ENCODE peak calls at places on chromosomes 13 and 19, in ten cellular contexts. One of them, this sample, is unnamed.

GRCh38 chr13:22278336-22278929 is 607.6 kb downstream of the FGF9 start:
- DNase-seq in IMR-90: peak
- DNase-seq in dorsolateral prefrontal cortex: peak
- DNase-seq in choroid plexus epithelial cell: peak
- DNase-seq in epithelial cell of prostate: no peak
- DNase-seq in progenitor cell of endocrine pancreas: peak
- DNase-seq in HT1080: peak
- DNase-seq in GM19239: peak
- DNase-seq in stimulated activated CD4-positive, alpha-beta T cell treated with anti-CD3 and anti-CD28 coated beads, Interleukin-15, amount 100 ng/mL, for 24 hours: peak
- DNase-seq in M059J: peak
- DNase-seq in this sample: no peak

GRCh38 chr13:87094646-87095045 is 576.5 kb upstream of the SLITRK5 start:
- DNase-seq in IMR-90: no peak
- DNase-seq in dorsolateral prefrontal cortex: no peak
- DNase-seq in choroid plexus epithelial cell: peak
- DNase-seq in epithelial cell of prostate: no peak
- DNase-seq in progenitor cell of endocrine pancreas: no peak
- DNase-seq in HT1080: no peak
- DNase-seq in GM19239: no peak
- DNase-seq in stimulated activated CD4-positive, alpha-beta T cell treated with anti-CD3 and anti-CD28 coated beads, Interleukin-15, amount 100 ng/mL, for 24 hours: no peak
- DNase-seq in M059J: no peak
- DNase-seq in this sample: no peak

GRCh38 chr13:40082644-40083043 is 427.2 kb downstream of the COG6 start:
- DNase-seq in IMR-90: no peak
- DNase-seq in dorsolateral prefrontal cortex: no peak
- DNase-seq in choroid plexus epithelial cell: peak
- DNase-seq in epithelial cell of prostate: no peak
- DNase-seq in progenitor cell of endocrine pancreas: no peak
- DNase-seq in HT1080: peak
- DNase-seq in GM19239: no peak
- DNase-seq in stimulated activated CD4-positive, alpha-beta T cell treated with anti-CD3 and anti-CD28 coated beads, Interleukin-15, amount 100 ng/mL, for 24 hours: no peak
- DNase-seq in M059J: peak
- DNase-seq in this sample: no peak

GRCh38 chr13:44243198-44243852 is 130.3 kb upstream of the SERP2 start:
- DNase-seq in IMR-90: peak
- DNase-seq in dorsolateral prefrontal cortex: peak
- DNase-seq in choroid plexus epithelial cell: peak
- DNase-seq in epithelial cell of prostate: no peak
- DNase-seq in progenitor cell of endocrine pancreas: no peak
- DNase-seq in HT1080: peak
- DNase-seq in GM19239: no peak
- DNase-seq in stimulated activated CD4-positive, alpha-beta T cell treated with anti-CD3 and anti-CD28 coated beads, Interleukin-15, amount 100 ng/mL, for 24 hours: peak
- DNase-seq in M059J: peak
- DNase-seq in this sample: no peak

GRCh38 chr13:86653009-86653408 is 853.8 kb upstream of the SLITRK6 start:
- DNase-seq in IMR-90: no peak
- DNase-seq in dorsolateral prefrontal cortex: no peak
- DNase-seq in choroid plexus epithelial cell: no peak
- DNase-seq in epithelial cell of prostate: no peak
- DNase-seq in progenitor cell of endocrine pancreas: no peak
- DNase-seq in HT1080: no peak
- DNase-seq in GM19239: no peak
- DNase-seq in stimulated activated CD4-positive, alpha-beta T cell treated with anti-CD3 and anti-CD28 coated beads, Interleukin-15, amount 100 ng/mL, for 24 hours: no peak
- DNase-seq in M059J: no peak
- DNase-seq in this sample: no peak

GRCh38 chr19:50705422-50706019 is 14.1 kb downstream of the SHANK1 start:
- DNase-seq in IMR-90: peak
- DNase-seq in dorsolateral prefrontal cortex: peak
- DNase-seq in choroid plexus epithelial cell: peak
- DNase-seq in epithelial cell of prostate: no peak
- DNase-seq in progenitor cell of endocrine pancreas: no peak
- DNase-seq in HT1080: peak
- DNase-seq in GM19239: peak
- DNase-seq in stimulated activated CD4-positive, alpha-beta T cell treated with anti-CD3 and anti-CD28 coated beads, Interleukin-15, amount 100 ng/mL, for 24 hours: peak
- DNase-seq in M059J: peak
- DNase-seq in this sample: no peak

GRCh38 chr19:35789978-35790944 is 14.9 kb downstream of the ARHGAP33 start:
- DNase-seq in IMR-90: no peak
- DNase-seq in dorsolateral prefrontal cortex: no peak
- DNase-seq in choroid plexus epithelial cell: no peak
- DNase-seq in epithelial cell of prostate: no peak
- DNase-seq in progenitor cell of endocrine pancreas: no peak
- DNase-seq in HT1080: no peak
- DNase-seq in GM19239: no peak
- DNase-seq in stimulated activated CD4-positive, alpha-beta T cell treated with anti-CD3 and anti-CD28 coated beads, Interleukin-15, amount 100 ng/mL, for 24 hours: no peak
- DNase-seq in M059J: no peak
- DNase-seq in this sample: no peak

GRCh38 chr19:36106441-36106840 is 4.5 kb upstream of the OVOL3 start:
- DNase-seq in IMR-90: no peak
- DNase-seq in dorsolateral prefrontal cortex: no peak
- DNase-seq in choroid plexus epithelial cell: no peak
- DNase-seq in epithelial cell of prostate: no peak
- DNase-seq in progenitor cell of endocrine pancreas: no peak
- DNase-seq in HT1080: no peak
- DNase-seq in GM19239: no peak
- DNase-seq in stimulated activated CD4-positive, alpha-beta T cell treated with anti-CD3 and anti-CD28 coated beads, Interleukin-15, amount 100 ng/mL, for 24 hours: no peak
- DNase-seq in M059J: no peak
- DNase-seq in this sample: no peak

GRCh38 chr13:29758591-29759114 is 91.8 kb downstream of the UBL3 start:
- DNase-seq in IMR-90: no peak
- DNase-seq in dorsolateral prefrontal cortex: no peak
- DNase-seq in choroid plexus epithelial cell: peak
- DNase-seq in epithelial cell of prostate: no peak
- DNase-seq in progenitor cell of endocrine pancreas: no peak
- DNase-seq in HT1080: peak
- DNase-seq in GM19239: peak
- DNase-seq in stimulated activated CD4-positive, alpha-beta T cell treated with anti-CD3 and anti-CD28 coated beads, Interleukin-15, amount 100 ng/mL, for 24 hours: peak
- DNase-seq in M059J: peak
- DNase-seq in this sample: no peak

This sample was measured in cerebellar nuclear complex.